ENCODE peak calls at places on chromosomes 6 and 20, in ten cellular contexts. Y, C, X, R, A, Q, E, I, H and B are unnamed samples.
A peak's percentile ranks its signal among the peaks of the same experiment; 100 is the strongest.

GRCh38 chr6:147222160-147222838 is 18.1 kb downstream of the STXBP5 start:
- DNase-seq in Y (peak; percentile 8), C (peak; percentile 58), X (peak; percentile 49), R (no peak), A (peak; percentile 80), Q (no peak), E (no peak), I (no peak), H (no peak), B (no peak)

GRCh38 chr6:106360989-106361430 is 493 bp downstream of the CRYBG1 start:
- DNase-seq in Y (peak; percentile 51), C (peak; percentile 34), X (peak; percentile 55), R (peak; percentile 55), A (no peak), Q (no peak), E (peak; percentile 44), I (no peak), H (peak; percentile 49), B (peak; percentile 65)

GRCh38 chr6:159114569-159114968 is 54.6 kb upstream of the FNDC1 start:
- DNase-seq in Y (no peak), C (no peak), X (no peak), R (no peak), A (no peak), Q (no peak), E (no peak), I (no peak), H (no peak), B (no peak)

GRCh38 chr6:107123501-107123900 is 8.2 kb upstream of the BEND3 start:
- DNase-seq in Y (no peak), C (no peak), X (no peak), R (no peak), A (no peak), Q (no peak), E (no peak), I (no peak), H (no peak), B (no peak)

GRCh38 chr20:38892091-38892981 is 33.9 kb upstream of the FAM83D start:
- DNase-seq in Y (no peak), C (no peak), X (no peak), R (no peak), A (no peak), Q (no peak), E (no peak), I (peak; percentile 73), H (no peak), B (no peak)

GRCh38 chr20:1388706-1389483 is 4.0 kb downstream of the FKBP1A start:
- DNase-seq in Y (no peak), C (peak; percentile 40), X (no peak), R (no peak), A (no peak), Q (no peak), E (no peak), I (no peak), H (no peak), B (no peak)

GRCh38 chr6:6556162-6556737 is 32.3 kb upstream of the LY86 start:
- DNase-seq in Y (no peak), C (peak; percentile 59), X (no peak), R (no peak), A (peak; percentile 26), Q (no peak), E (no peak), I (no peak), H (no peak), B (peak; percentile 21)

GRCh38 chr6:85662251-85662650 is 19.6 kb upstream of the SYNCRIP start:
- DNase-seq in Y (no peak), C (peak; percentile 53), X (no peak), R (no peak), A (no peak), Q (no peak), E (no peak), I (no peak), H (no peak), B (no peak)

GRCh38 chr6:95321106-95321505 is 256.2 kb upstream of the MANEA start:
- DNase-seq in Y (no peak), C (no peak), X (no peak), R (no peak), A (peak; percentile 0), Q (no peak), E (no peak), I (no peak), H (no peak), B (no peak)

GRCh38 chr20:63686492-63687321 is 9.7 kb upstream of the TNFRSF6B start:
- DNase-seq in Y (peak; percentile 60), C (peak; percentile 94), X (no peak), R (no peak), A (peak; percentile 84), Q (peak; percentile 57), E (peak; percentile 31), I (no peak), H (peak; percentile 73), B (no peak)

GRCh38 chr20:64044484-64045247 is 4.8 kb downstream of the SOX18 start:
- DNase-seq in Y (peak; percentile 56), C (peak; percentile 84), X (no peak), R (no peak), A (peak; percentile 44), Q (peak; percentile 29), E (no peak), I (no peak), H (peak; percentile 75), B (peak; percentile 60)

GRCh38 chr6:139409026-139409425 is 34.6 kb upstream of the CITED2 start:
- DNase-seq in Y (no peak), C (peak; percentile 69), X (no peak), R (no peak), A (no peak), Q (no peak), E (no peak), I (no peak), H (peak; percentile 30), B (peak; percentile 85)

GRCh38 chr6:37289931-37290330 is 32.0 kb upstream of the TMEM217 start:
- DNase-seq in Y (no peak), C (no peak), X (no peak), R (no peak), A (no peak), Q (no peak), E (no peak), I (no peak), H (no peak), B (no peak)

GRCh38 chr6:156886409-156886808 is 109.2 kb downstream of the ARID1B start:
- DNase-seq in Y (no peak), C (no peak), X (no peak), R (no peak), A (no peak), Q (no peak), E (no peak), I (no peak), H (no peak), B (no peak)

GRCh38 chr6:31158863-31159855 is 770 bp downstream of the TCF19 start:
- DNase-seq in Y (no peak), C (peak; percentile 52), X (peak; percentile 82), R (peak; percentile 78), A (peak; percentile 15), Q (no peak), E (peak; percentile 46), I (peak; percentile 26), H (no peak), B (peak; percentile 49)

GRCh38 chr6:82248233-82248735 is 740 bp upstream of the IBTK start:
- DNase-seq in Y (peak; percentile 78), C (peak; percentile 82), X (peak; percentile 42), R (no peak), A (peak; percentile 48), Q (peak; percentile 49), E (peak; percentile 61), I (peak; percentile 16), H (no peak), B (peak; percentile 40)

GRCh38 chr20:5918856-5919633 is 31.3 kb downstream of the TRMT6 start:
- DNase-seq in Y (no peak), C (peak; percentile 63), X (no peak), R (no peak), A (peak; percentile 18), Q (no peak), E (no peak), I (peak; percentile 70), H (no peak), B (peak; percentile 87)

GRCh38 chr20:53146201-53146891 is 174.2 kb downstream of the TSHZ2 start:
- DNase-seq in Y (no peak), C (no peak), X (no peak), R (no peak), A (no peak), Q (no peak), E (no peak), I (no peak), H (no peak), B (no peak)

DNA sequence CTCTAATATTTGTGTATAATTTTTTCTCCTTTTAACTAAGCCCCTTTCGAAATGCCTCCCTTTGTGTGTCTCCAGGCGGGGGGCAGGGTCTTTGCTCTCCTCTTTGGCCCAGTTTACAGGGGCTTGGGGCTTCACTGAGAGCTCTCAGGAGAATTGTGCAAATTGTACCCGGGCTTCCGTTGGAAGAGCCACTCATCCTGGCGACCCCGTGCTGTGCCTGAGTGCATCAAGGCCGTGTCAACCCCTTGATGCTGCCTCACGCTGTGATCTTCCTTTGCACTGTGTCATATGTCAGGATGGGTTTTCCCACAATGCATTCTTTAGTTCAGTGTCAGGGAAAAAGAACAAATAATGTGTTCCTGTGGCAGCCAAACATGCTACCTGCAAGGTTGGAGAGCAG is 118.0 kb upstream of the POU3F2 start:
- DNase-seq in Y (no peak), C (no peak), X (peak; percentile 55), R (peak; percentile 56), A (no peak), Q (no peak), E (peak; percentile 69), I (no peak), H (no peak), B (no peak)
- H2AFZ ChIP-seq in Y (no peak overlapping the region), C (no peak overlapping the region), X (peak overlapping the region; percentile 34), R (no peak overlapping the region), A (no peak overlapping the region), Q (no peak overlapping the region), E (peak overlapping the region; percentile 8), I (no peak overlapping the region), H (peak overlapping the region; percentile 28), B (no peak overlapping the region)

GRCh38 chr6:90111387-90111786 is 185.3 kb downstream of the BACH2 start:
- DNase-seq in Y (no peak), C (no peak), X (no peak), R (no peak), A (no peak), Q (no peak), E (no peak), I (no peak), H (no peak), B (no peak)
- H4K20me1 ChIP-seq in Y (no peaks in the 10 kb centered on the region), C (no peaks in the 10 kb centered on the region), X (no peaks in the 10 kb centered on the region), R (no peaks in the 10 kb centered on the region), A (no peaks in the 10 kb centered on the region), Q (no peaks in the 10 kb centered on the region), E (no peaks in the 10 kb centered on the region), I (no peaks in the 10 kb centered on the region), H (no peaks in the 10 kb centered on the region), B (no peaks in the 10 kb centered on the region)

DNA sequence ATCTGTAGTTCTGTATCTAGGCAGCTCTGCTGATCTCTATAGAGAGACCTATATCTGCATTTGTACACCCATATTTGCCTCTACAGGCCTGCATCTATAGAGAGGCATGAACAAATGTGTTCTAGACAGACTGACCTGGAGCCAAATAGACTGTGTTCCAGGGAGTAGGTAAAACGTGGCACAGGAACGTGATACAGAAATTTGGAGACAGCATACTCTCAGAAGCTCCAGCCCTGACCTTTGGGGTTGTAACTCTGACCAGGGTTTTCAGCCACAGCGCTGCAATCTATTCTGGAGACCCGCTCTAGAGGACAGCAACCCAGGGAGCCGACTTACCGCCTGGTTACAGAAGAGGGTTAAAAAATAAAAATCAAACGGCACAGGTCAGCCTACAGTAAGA is 983 bp downstream of the RBBP9 start:
- DNase-seq in Y (peak; percentile 11), C (peak; percentile 16), X (peak; percentile 5), R (no peak), A (no peak), Q (no peak), E (peak; percentile 21), I (peak; percentile 9), H (no peak), B (peak; percentile 36)
- H2AFZ ChIP-seq in Y (peak overlapping the region; percentile 74), C (peak overlapping the region; percentile 99), X (no peak overlapping the region), R (no peak overlapping the region), A (peak overlapping the region; percentile 94), Q (no peak overlapping the region), E (no peak overlapping the region), I (peak overlapping the region; percentile 95), H (peak overlapping the region; percentile 95), B (peak overlapping the region; percentile 86)

GRCh38 chr6:136288566-136289326 is 900 bp downstream of the BCLAF1 start:
- DNase-seq in Y (peak; percentile 89), C (peak; percentile 100), X (peak; percentile 94), R (peak; percentile 77), A (peak; percentile 91), Q (peak; percentile 34), E (peak; percentile 89), I (peak; percentile 61), H (peak; percentile 49), B (peak; percentile 96)
- H4K20me1 ChIP-seq in Y (peaks cover 54% of the 10 kb centered on the region), C (peaks cover 30% of the 10 kb centered on the region), X (peaks cover 46% of the 10 kb centered on the region), R (no peaks in the 10 kb centered on the region), A (peaks cover 4% of the 10 kb centered on the region), Q (peaks cover 43% of the 10 kb centered on the region), E (peaks cover 54% of the 10 kb centered on the region), I (peaks cover 54% of the 10 kb centered on the region), H (peaks cover 53% of the 10 kb centered on the region), B (peaks cover 32% of the 10 kb centered on the region)